ENCODE peak calls at places on chromosomes 13 and 19, in four cellular contexts. A, V, U and T are unnamed samples.

GRCh38 chr19:16447015-16447384 is 24.8 kb downstream of the EPS15L1 start:
- DNase-seq in A (peak), V (no peak), U (no peak), T (peak)

GRCh38 chr13:113087923-113088690 is 17.5 kb upstream of the F7 start:
- DNase-seq in A (no peak), V (no peak), U (no peak), T (no peak)

GRCh38 chr19:6056801-6057650 is 53.3 kb downstream of the RFX2 start:
- DNase-seq in A (peak), V (no peak), U (no peak), T (peak)

GRCh38 chr13:33256148-33256547 is 29.4 kb downstream of the STARD13 start:
- DNase-seq in A (no peak), V (no peak), U (no peak), T (no peak)

GRCh38 chr19:15936950-15937349 is 2.6 kb upstream of the CYP4F11 start:
- DNase-seq in A (no peak), V (no peak), U (no peak), T (no peak)

GRCh38 chr13:80706164-80706471 is 365.2 kb upstream of the SPRY2 start:
- DNase-seq in A (no peak), V (no peak), U (no peak), T (no peak)

GRCh38 chr19:14517840-14518505 is at the start of gene DNAJB1:
- DNase-seq in A (peak), V (no peak), U (peak), T (peak)

GRCh38 chr13:24998433-24998832 is 97.5 kb upstream of the PABPC3 start:
- DNase-seq in A (no peak), V (no peak), U (no peak), T (no peak)

GRCh38 chr19:35295792-35296462 is 4.0 kb downstream of the MAG start:
- DNase-seq in A (peak), V (peak), U (peak), T (peak)

GRCh38 chr19:13938361-13939027 is at the start of gene PODNL1:
- DNase-seq in A (no peak), V (no peak), U (no peak), T (no peak)